ENCODE peak calls at places on chromosome 19, in four cellular contexts. Q is IMR-90, R is tibial nerve, U is A549. E is an unnamed sample.
A peak's percentile ranks its signal among the peaks of the same experiment; 100 is the strongest.

GRCh38 chr19:35168261-35168660 is 13.7 kb downstream of the FXYD5 start:
- DNase-seq in Q (no peak), R (no peak), U (no peak), E (peak; percentile 84)

GRCh38 chr19:13830761-13831481 is 35.7 kb downstream of the ZSWIM4 start:
- DNase-seq in U (peak; percentile 56), Q (no peak), R (no peak), E (peak; percentile 83)

GRCh38 chr19:35718345-35719041 is 690 bp downstream of the KMT2B start:
- DNase-seq in R (no peak), U (peak; percentile 40), Q (no peak), E (no peak)

GRCh38 chr19:5138606-5139594 is 170.0 kb downstream of the KDM4B start:
- DNase-seq in R (no peak), U (no peak), Q (peak; percentile 47), E (no peak)

GRCh38 chr19:6772028-6772865 is at the start of gene VAV1:
- DNase-seq in Q (no peak), R (no peak), U (no peak), E (no peak)

GRCh38 chr19:42269518-42270345 is 680 bp downstream of the CIC start:
- DNase-seq in Q (no peak), R (no peak), U (no peak), E (no peak)

GRCh38 chr19:14082675-14082960 is 3.0 kb downstream of the C19orf67 start:
- DNase-seq in R (no peak), Q (no peak), U (no peak), E (no peak)

GRCh38 chr19:55536951-55537740 is at the start of gene SBK2:
- DNase-seq in R (no peak), Q (no peak), U (peak; percentile 64), E (no peak)

GRCh38 chr19:33472696-33473624 is 48.6 kb downstream of the PEPD start:
- DNase-seq in R (no peak), Q (peak; percentile 99), U (peak; percentile 66), E (no peak)

GRCh38 chr19:3095375-3096191 is 1.4 kb downstream of the GNA11 start:
- DNase-seq in U (no peak), Q (no peak), R (no peak), E (no peak)

GRCh38 chr19:5130371-5131030 is 161.6 kb downstream of the KDM4B start:
- DNase-seq in Q (no peak), R (no peak), U (no peak), E (no peak)

GRCh38 chr19:55340784-55341147 is 1.1 kb downstream of the KMT5C start:
- DNase-seq in U (no peak), Q (no peak), R (no peak), E (no peak)

GRCh38 chr19:47331931-47332547 is at the start of gene C5AR2:
- DNase-seq in Q (no peak), U (peak; percentile 53), R (no peak), E (no peak)

GRCh38 chr19:45211751-45212381 is 33.3 kb downstream of the BLOC1S3 start:
- DNase-seq in R (peak; percentile 21), Q (no peak), U (no peak), E (no peak)

GRCh38 chr19:4896372-4896771 is 6.3 kb downstream of the ARRDC5 start:
- DNase-seq in R (no peak), Q (peak; percentile 47), U (peak; percentile 33), E (no peak)

GRCh38 chr19:35805518-35806102 is 7.0 kb downstream of the PRODH2 start:
- DNase-seq in R (no peak), Q (no peak), U (no peak), E (no peak)

GRCh38 chr19:32287811-32288227 is 57.6 kb upstream of the ZNF507 start:
- DNase-seq in R (peak; percentile 63), Q (peak; percentile 61), U (peak; percentile 87), E (peak; percentile 55)

DNA sequence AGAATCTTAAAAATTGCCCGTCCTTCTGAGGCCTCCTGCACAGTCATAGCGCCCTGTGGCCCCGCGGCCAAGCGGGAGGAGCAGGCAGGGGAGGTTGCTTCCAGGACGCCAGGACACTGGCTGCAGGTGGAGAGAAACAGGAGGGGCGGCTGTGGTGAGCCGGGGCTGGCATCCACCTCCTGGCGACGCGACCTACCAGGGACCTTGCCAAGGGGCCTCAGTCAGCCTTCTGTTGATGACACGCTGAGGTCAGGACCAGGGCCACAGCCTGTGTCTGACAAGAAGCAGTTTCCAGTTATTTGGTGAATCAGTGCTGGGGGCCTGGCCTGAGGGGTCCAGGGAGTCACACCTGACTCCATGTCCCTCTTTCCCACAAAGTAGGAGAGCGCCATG is 13.3 kb upstream of the MKNK2 start:
- DNase-seq in Q (no peak), U (no peak), R (no peak), E (no peak)
- H3K4me1 ChIP-seq in Q (peaks cover 20% of the 10 kb centered on the region), U (peaks cover 22% of the 10 kb centered on the region), R (no peaks in the 10 kb centered on the region), E (peaks cover 38% of the 10 kb centered on the region)

GRCh38 chr19:50859849-50860248 is 5.1 kb downstream of the KLK3 start:
- DNase-seq in R (no peak), Q (no peak), U (no peak), E (no peak)

GRCh38 chr19:50858896-50859295 is 4.2 kb downstream of the KLK3 start:
- DNase-seq in U (no peak), Q (no peak), R (no peak), E (no peak)

GRCh38 chr19:50857366-50857765 is 2.7 kb downstream of the KLK3 start:
- DNase-seq in Q (no peak), R (no peak), U (no peak), E (no peak)

GRCh38 chr19:50861496-50862286 is 7.0 kb downstream of the KLK3 start:
- DNase-seq in U (no peak), R (no peak), Q (no peak), E (no peak)

GRCh38 chr19:50861025-50861424 is 6.3 kb downstream of the KLK3 start:
- DNase-seq in Q (no peak), R (no peak), U (no peak), E (no peak)
- TF ChIP-seq POLR2A in Q (no peak), R (no peak), U (no peak), E (no peak)

GRCh38 chr19:49514151-49514550 is 1.7 kb downstream of the FCGRT start:
- DNase-seq in U (no peak), R (no peak), Q (no peak), E (no peak)
- H3K4me3 ChIP-seq in U (no peak overlapping the region), R (no peak overlapping the region), Q (no peak overlapping the region), E (peak overlapping the region; percentile 74)

GRCh38 chr19:52949422-52949821 is 13.3 kb downstream of the ZNF816 start:
- DNase-seq in R (no peak), Q (no peak), U (no peak), E (no peak)
- H3K4me1 ChIP-seq in R (no peaks in the 10 kb centered on the region), Q (no peaks in the 10 kb centered on the region), U (no peaks in the 10 kb centered on the region), E (no peaks in the 10 kb centered on the region)

GRCh38 chr19:1590641-1591397 is 1.8 kb downstream of the MBD3 start:
- DNase-seq in Q (no peak), U (peak; percentile 33), R (no peak), E (no peak)

GRCh38 chr19:1592023-1592754 is 476 bp downstream of the MBD3 start:
- DNase-seq in R (peak; percentile 76), Q (peak; percentile 87), U (peak; percentile 90), E (no peak)

GRCh38 chr19:1591421-1592022 is 1.1 kb downstream of the MBD3 start:
- DNase-seq in Q (no peak), R (no peak), U (no peak), E (no peak)

GRCh38 chr19:1587872-1588271 is 4.8 kb downstream of the MBD3 start:
- DNase-seq in Q (no peak), R (no peak), U (no peak), E (no peak)

DNA sequence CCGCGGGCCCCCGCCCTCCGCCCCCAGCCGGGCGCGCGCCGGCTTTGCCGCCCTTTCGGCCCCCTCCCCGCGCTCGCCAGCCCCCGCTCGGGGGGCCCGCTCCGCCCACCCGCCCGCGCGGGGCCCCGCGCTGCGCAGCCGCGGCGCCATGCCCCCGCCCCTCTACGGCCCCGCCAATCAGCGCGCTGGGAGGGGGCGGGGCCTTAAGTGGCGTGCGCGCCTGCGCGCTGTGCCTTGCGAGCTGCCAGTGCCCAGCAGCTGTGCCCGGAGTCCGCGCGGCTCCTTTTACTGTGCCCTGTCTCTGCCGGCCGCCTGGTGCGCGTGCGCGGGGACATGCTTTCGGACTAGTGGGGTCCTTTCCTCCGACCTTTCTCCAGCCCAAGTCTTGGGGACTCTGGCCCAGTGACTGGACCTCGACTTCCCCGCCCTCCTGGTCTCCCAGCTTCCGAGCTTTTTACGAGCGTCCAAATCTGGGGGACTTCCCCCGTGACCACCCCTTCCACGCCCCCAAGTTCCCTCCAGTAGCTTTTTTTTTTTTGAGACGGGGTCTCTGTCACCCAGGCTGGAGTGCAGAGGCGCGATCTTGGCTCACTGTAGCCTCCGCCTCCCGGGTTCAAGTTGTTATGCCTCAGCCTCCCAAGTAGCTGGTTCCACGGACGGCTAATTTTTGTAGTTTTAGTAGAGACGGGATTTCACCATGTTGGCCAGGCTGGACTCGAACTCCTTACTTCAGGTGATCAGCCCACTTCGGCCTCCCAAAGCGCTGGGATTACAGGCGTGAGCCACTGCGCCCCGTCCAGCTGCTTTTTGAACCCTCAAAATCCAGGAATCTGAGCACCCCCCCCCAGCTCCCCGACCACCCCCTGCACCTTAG is at the start of gene MBD3:
- DNase-seq in R (peak; percentile 84), U (peak; percentile 93), Q (peak; percentile 93), E (no peak)
- TF ChIP-seq POLR2A in R (peak; percentile 25), U (peak; percentile 67), Q (no peak), E (peak; percentile 70)

GRCh38 chr19:38523319-38523718 is 89.8 kb downstream of the RYR1 start:
- DNase-seq in R (no peak), Q (no peak), U (no peak), E (no peak)
- H3K4me3 ChIP-seq in R (no peak overlapping the region), Q (no peak overlapping the region), U (no peak overlapping the region), E (no peak overlapping the region)

E was measured in vagina.